ENCODE peak calls at places on chromosomes 12 and 14, in seven cellular contexts. O is right lobe of liver, K is IMR-90, G is Peyer's patch, H is ovary, W is body of pancreas, B is GM12891. A is an unnamed sample.

GRCh38 chr12:130074661-130075406 is 87.4 kb upstream of the FZD10 start:
- DNase-seq in O (no peak), K (no peak), G (no peak), H (no peak), W (no peak), B (no peak), A (no peak)

GRCh38 chr12:88934163-88934747 is 354.0 kb upstream of the KITLG start:
- DNase-seq in O (no peak), K (peak; percentile 57), G (no peak), H (no peak), W (no peak), B (no peak), A (no peak)

GRCh38 chr14:22190411-22191191 is 398.4 kb downstream of the DAD1 start:
- DNase-seq in O (no peak), K (peak; percentile 100), G (no peak), H (no peak), W (no peak), B (no peak), A (no peak)

GRCh38 chr12:52059582-52060497 is 8.6 kb downstream of the NR4A1 start:
- DNase-seq in O (no peak), K (peak; percentile 87), G (no peak), H (peak; percentile 74), W (no peak), B (no peak), A (no peak)

GRCh38 chr14:94679941-94680340 is 67.8 kb downstream of the SERPINA3 start:
- DNase-seq in O (no peak), K (no peak), G (peak; percentile 38), H (no peak), W (no peak), B (no peak), A (no peak)

GRCh38 chr12:32120419-32120818 is 13.8 kb downstream of the BICD1 start:
- DNase-seq in O (no peak), K (peak; percentile 40), G (no peak), H (no peak), W (no peak), B (peak; percentile 36), A (no peak)

GRCh38 chr14:58272589-58273372 is 25.6 kb upstream of the ARID4A start:
- DNase-seq in O (no peak), K (peak; percentile 53), G (peak; percentile 75), H (no peak), W (peak; percentile 71), B (no peak), A (no peak)

GRCh38 chr12:32178341-32179010 is 71.8 kb downstream of the BICD1 start:
- DNase-seq in O (no peak), K (no peak), G (no peak), H (no peak), W (no peak), B (no peak), A (no peak)

GRCh38 chr12:49389092-49389703 is 21.9 kb downstream of the SPATS2 start:
- DNase-seq in O (no peak), K (no peak), G (peak; percentile 72), H (no peak), W (peak; percentile 19), B (no peak), A (no peak)

GRCh38 chr12:28507055-28507454 is 316.8 kb downstream of the CCDC91 start:
- DNase-seq in O (no peak), K (peak; percentile 70), G (no peak), H (no peak), W (no peak), B (no peak), A (no peak)

GRCh38 chr12:78963439-78964222 is 99.1 kb downstream of the SYT1 start:
- DNase-seq in O (no peak), K (peak; percentile 61), G (no peak), H (no peak), W (no peak), B (no peak), A (no peak)

GRCh38 chr14:64788706-64789105 is 84.5 kb downstream of the PLEKHG3 start:
- DNase-seq in O (no peak), K (peak; percentile 94), G (no peak), H (no peak), W (no peak), B (no peak), A (no peak)

GRCh38 chr12:7113389-7113871 is 4.4 kb upstream of the C1RL start:
- DNase-seq in O (no peak), K (peak; percentile 44), G (peak; percentile 70), H (no peak), W (peak; percentile 43), B (no peak), A (no peak)

GRCh38 chr12:95653761-95654546 is 102.7 kb upstream of the USP44 start:
- DNase-seq in O (peak; percentile 56), K (peak; percentile 96), G (no peak), H (no peak), W (no peak), B (no peak), A (no peak)

GRCh38 chr12:23659151-23659550 is 290.3 kb downstream of the SOX5 start:
- DNase-seq in O (no peak), K (no peak), G (no peak), H (no peak), W (no peak), B (no peak), A (no peak)

GRCh38 chr12:113980537-113981337 is 14.6 kb upstream of the RBM19 start:
- DNase-seq in O (no peak), K (peak; percentile 74), G (peak; percentile 60), H (no peak), W (peak; percentile 42), B (peak; percentile 28), A (no peak)

DNA sequence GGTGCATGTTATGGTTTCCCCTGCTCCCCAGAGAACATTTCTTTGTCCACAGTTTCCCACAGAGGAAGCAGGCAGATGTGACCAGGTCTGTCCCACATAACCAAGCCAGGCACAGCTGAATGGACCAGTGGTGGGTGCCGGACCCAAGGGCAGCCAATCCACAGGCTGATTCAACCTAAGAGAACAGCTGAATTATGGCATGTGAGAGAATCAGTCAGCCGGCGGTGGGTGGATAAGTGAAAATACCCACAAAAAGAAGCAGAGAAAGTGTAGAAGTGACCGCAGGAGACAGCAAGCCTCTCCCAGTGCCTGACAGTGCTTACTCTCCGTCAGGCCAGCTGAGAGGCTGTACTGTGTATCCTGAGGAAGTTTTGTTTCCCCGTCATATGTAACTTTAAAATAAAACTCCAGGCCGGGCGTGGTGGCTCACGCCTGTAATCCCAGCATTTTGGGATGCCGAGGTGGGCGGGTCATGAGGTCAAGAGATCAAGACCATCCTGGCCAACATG is 14.9 kb downstream of the GPRC5D start:
- DNase-seq in O (no peak), K (no peak), G (no peak), H (no peak), W (no peak), B (no peak), A (no peak)
- TF ChIP-seq POLR2A in O (no peak), K (no peak), G (no peak), H (no peak), W (no peak), B (no peak), A (no peak)

GRCh38 chr14:104747876-104748275 is 5.1 kb upstream of the SIVA1 start:
- DNase-seq in O (no peak), K (no peak), G (no peak), H (no peak), W (no peak), B (no peak), A (no peak)

GRCh38 chr14:104750658-104751057 is 2.3 kb upstream of the SIVA1 start:
- DNase-seq in O (no peak), K (no peak), G (no peak), H (no peak), W (no peak), B (no peak), A (no peak)

GRCh38 chr14:104749958-104750529 is 2.9 kb upstream of the SIVA1 start:
- DNase-seq in O (no peak), K (peak; percentile 48), G (no peak), H (no peak), W (no peak), B (no peak), A (no peak)

GRCh38 chr14:104746951-104747481 is 5.9 kb upstream of the SIVA1 start:
- DNase-seq in O (peak; percentile 89), K (peak; percentile 55), G (no peak), H (no peak), W (peak; percentile 78), B (no peak), A (no peak)

GRCh38 chr14:104749111-104749649 is 3.8 kb upstream of the SIVA1 start:
- DNase-seq in O (peak; percentile 93), K (peak; percentile 58), G (peak; percentile 86), H (no peak), W (no peak), B (no peak), A (no peak)
- TF ChIP-seq POLR2A in O (peak; percentile 78), K (no peak), G (peak; percentile 33), H (no peak), W (no peak), B (no peak), A (no peak)

DNA sequence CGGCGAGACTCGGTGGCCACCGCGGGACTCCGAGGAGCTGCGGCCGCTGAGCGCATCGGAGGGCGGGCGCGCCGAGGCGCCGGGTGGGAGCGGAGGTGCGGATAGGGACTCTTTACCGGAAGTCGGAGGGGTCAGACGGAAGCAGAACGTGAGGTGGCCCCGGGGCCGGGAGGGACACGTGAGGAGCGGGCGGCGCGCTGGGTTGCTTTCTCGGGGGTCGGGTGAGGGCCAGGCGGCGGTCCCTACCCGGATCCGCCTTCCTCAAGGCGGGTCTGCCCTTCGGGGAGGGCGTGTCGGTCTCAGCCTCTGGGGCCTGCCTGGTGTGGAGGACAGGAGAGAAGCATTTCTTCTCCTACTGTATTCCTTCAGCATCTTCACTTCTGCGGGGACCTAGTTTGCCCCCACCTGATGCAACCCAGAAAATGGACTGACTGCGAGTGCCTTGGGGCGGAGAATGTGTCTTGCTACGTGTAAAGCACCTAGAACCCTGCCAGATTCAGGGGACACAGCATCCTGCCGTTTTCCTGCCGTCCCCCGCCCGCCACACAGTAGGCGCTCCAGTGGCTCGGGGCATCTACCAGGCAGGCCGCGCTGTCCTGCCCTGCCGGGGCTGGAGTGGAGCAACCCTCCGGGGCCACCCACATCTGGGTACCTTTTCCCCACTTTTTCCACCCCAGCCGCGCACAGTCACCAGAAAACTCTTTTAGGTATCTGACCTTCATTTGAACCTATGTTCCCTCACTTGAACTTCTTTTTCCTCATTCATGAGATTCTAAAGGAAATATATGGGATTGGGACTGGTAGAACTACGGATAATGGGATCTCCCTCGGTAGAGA is 562 bp upstream of the ATXN2 start:
- DNase-seq in O (peak; percentile 96), K (peak; percentile 95), G (peak; percentile 93), H (peak; percentile 93), W (peak; percentile 87), B (peak; percentile 88), A (peak; percentile 89)
- TF ChIP-seq POLR2A in O (peak; percentile 77), K (peak; percentile 84), G (peak; percentile 69), H (peak; percentile 81), W (peak; percentile 93), B (peak; percentile 93), A (peak; percentile 98)

DNA sequence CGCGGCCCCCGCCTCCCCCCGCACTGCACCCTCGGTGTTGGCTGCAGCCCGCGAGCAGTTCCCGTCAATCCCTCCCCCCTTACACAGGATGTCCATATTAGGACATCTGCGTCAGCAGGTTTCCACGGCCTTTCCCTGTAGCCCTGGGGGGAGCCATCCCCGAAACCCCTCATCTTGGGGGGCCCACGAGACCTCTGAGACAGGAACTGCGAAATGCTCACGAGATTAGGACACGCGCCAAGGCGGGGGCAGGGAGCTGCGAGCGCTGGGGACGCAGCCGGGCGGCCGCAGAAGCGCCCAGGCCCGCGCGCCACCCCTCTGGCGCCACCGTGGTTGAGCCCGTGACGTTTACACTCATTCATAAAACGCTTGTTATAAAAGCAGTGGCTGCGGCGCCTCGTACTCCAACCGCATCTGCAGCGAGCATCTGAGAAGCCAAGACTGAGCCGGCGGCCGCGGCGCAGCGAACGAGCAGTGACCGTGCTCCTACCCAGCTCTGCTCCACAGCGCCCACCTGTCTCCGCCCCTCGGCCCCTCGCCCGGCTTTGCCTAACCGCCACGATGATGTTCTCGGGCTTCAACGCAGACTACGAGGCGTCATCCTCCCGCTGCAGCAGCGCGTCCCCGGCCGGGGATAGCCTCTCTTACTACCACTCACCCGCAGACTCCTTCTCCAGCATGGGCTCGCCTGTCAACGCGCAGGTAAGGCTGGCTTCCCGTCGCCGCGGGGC is at the start of gene FOS:
- DNase-seq in O (peak; percentile 94), K (peak; percentile 96), G (peak; percentile 97), H (peak; percentile 92), W (peak; percentile 94), B (peak; percentile 97), A (peak; percentile 97)
- TF ChIP-seq POLR2A in O (peak; percentile 100), K (peak; percentile 99), G (peak; percentile 100), H (peak; percentile 100), W (peak; percentile 100), B (peak; percentile 98), A (peak; percentile 98)